ENCODE peak calls at places on chromosomes 11 and 22, in nine cellular contexts. One of them, this sample, is unnamed.

GRCh38 chr11:60925685-60926267 is 1.5 kb downstream of the TMEM132A start:
- DNase-seq in naive thymus-derived CD4-positive, alpha-beta T cell: no peak
- DNase-seq in fibroblast of lung: no peak
- DNase-seq in psoas muscle: no peak
- DNase-seq in effector memory CD4-positive, alpha-beta T cell: no peak
- DNase-seq in Peyer's patch: peak; percentile 44
- DNase-seq in RWPE2: no peak
- DNase-seq in tibial artery: no peak
- DNase-seq in CD8-positive, alpha-beta memory T cell: no peak
- DNase-seq in this sample: no peak

GRCh38 chr11:73213196-73214143 is 4.6 kb upstream of the P2RY2 start:
- DNase-seq in naive thymus-derived CD4-positive, alpha-beta T cell: no peak
- DNase-seq in fibroblast of lung: no peak
- DNase-seq in psoas muscle: no peak
- DNase-seq in effector memory CD4-positive, alpha-beta T cell: no peak
- DNase-seq in Peyer's patch: peak; percentile 40
- DNase-seq in RWPE2: peak; percentile 41
- DNase-seq in tibial artery: peak; percentile 60
- DNase-seq in CD8-positive, alpha-beta memory T cell: no peak
- DNase-seq in this sample: peak; percentile 20

GRCh38 chr11:118318112-118319030 is 13.8 kb downstream of the CD3E start:
- DNase-seq in naive thymus-derived CD4-positive, alpha-beta T cell: no peak
- DNase-seq in fibroblast of lung: no peak
- DNase-seq in psoas muscle: no peak
- DNase-seq in effector memory CD4-positive, alpha-beta T cell: no peak
- DNase-seq in Peyer's patch: no peak
- DNase-seq in RWPE2: no peak
- DNase-seq in tibial artery: no peak
- DNase-seq in CD8-positive, alpha-beta memory T cell: no peak
- DNase-seq in this sample: no peak

GRCh38 chr11:94934362-94934761 is 39.0 kb downstream of the CWC15 start:
- DNase-seq in naive thymus-derived CD4-positive, alpha-beta T cell: no peak
- DNase-seq in fibroblast of lung: peak; percentile 54
- DNase-seq in psoas muscle: no peak
- DNase-seq in effector memory CD4-positive, alpha-beta T cell: no peak
- DNase-seq in Peyer's patch: no peak
- DNase-seq in RWPE2: no peak
- DNase-seq in tibial artery: no peak
- DNase-seq in CD8-positive, alpha-beta memory T cell: no peak
- DNase-seq in this sample: no peak

GRCh38 chr11:62543680-62544444 is 2.7 kb downstream of the AHNAK start:
- DNase-seq in naive thymus-derived CD4-positive, alpha-beta T cell: no peak
- DNase-seq in fibroblast of lung: no peak
- DNase-seq in psoas muscle: peak; percentile 24
- DNase-seq in effector memory CD4-positive, alpha-beta T cell: no peak
- DNase-seq in Peyer's patch: no peak
- DNase-seq in RWPE2: no peak
- DNase-seq in tibial artery: peak; percentile 69
- DNase-seq in CD8-positive, alpha-beta memory T cell: no peak
- DNase-seq in this sample: no peak

GRCh38 chr11:111718436-111719325 is 47.5 kb downstream of the PPP2R1B start:
- DNase-seq in naive thymus-derived CD4-positive, alpha-beta T cell: no peak
- DNase-seq in fibroblast of lung: peak; percentile 80
- DNase-seq in psoas muscle: no peak
- DNase-seq in effector memory CD4-positive, alpha-beta T cell: no peak
- DNase-seq in Peyer's patch: no peak
- DNase-seq in RWPE2: no peak
- DNase-seq in tibial artery: no peak
- DNase-seq in CD8-positive, alpha-beta memory T cell: no peak
- DNase-seq in this sample: no peak

GRCh38 chr11:45113807-45114206 is 32.6 kb upstream of the PRDM11 start:
- DNase-seq in naive thymus-derived CD4-positive, alpha-beta T cell: no peak
- DNase-seq in fibroblast of lung: no peak
- DNase-seq in psoas muscle: no peak
- DNase-seq in effector memory CD4-positive, alpha-beta T cell: no peak
- DNase-seq in Peyer's patch: no peak
- DNase-seq in RWPE2: no peak
- DNase-seq in tibial artery: no peak
- DNase-seq in CD8-positive, alpha-beta memory T cell: no peak
- DNase-seq in this sample: no peak

GRCh38 chr11:554824-555499 is 5.6 kb downstream of the LMNTD2 start:
- DNase-seq in naive thymus-derived CD4-positive, alpha-beta T cell: peak; percentile 65
- DNase-seq in fibroblast of lung: peak; percentile 23
- DNase-seq in psoas muscle: peak; percentile 64
- DNase-seq in effector memory CD4-positive, alpha-beta T cell: peak; percentile 63
- DNase-seq in Peyer's patch: peak; percentile 84
- DNase-seq in RWPE2: no peak
- DNase-seq in tibial artery: no peak
- DNase-seq in CD8-positive, alpha-beta memory T cell: peak; percentile 70
- DNase-seq in this sample: no peak

GRCh38 chr11:74371269-74372039 is 26.8 kb downstream of the PGM2L1 start:
- DNase-seq in naive thymus-derived CD4-positive, alpha-beta T cell: no peak
- DNase-seq in fibroblast of lung: peak; percentile 38
- DNase-seq in psoas muscle: no peak
- DNase-seq in effector memory CD4-positive, alpha-beta T cell: no peak
- DNase-seq in Peyer's patch: no peak
- DNase-seq in RWPE2: no peak
- DNase-seq in tibial artery: no peak
- DNase-seq in CD8-positive, alpha-beta memory T cell: no peak
- DNase-seq in this sample: no peak

GRCh38 chr11:128291835-128292234 is 295.5 kb downstream of the ETS1 start:
- DNase-seq in naive thymus-derived CD4-positive, alpha-beta T cell: no peak
- DNase-seq in fibroblast of lung: no peak
- DNase-seq in psoas muscle: no peak
- DNase-seq in effector memory CD4-positive, alpha-beta T cell: peak; percentile 43
- DNase-seq in Peyer's patch: no peak
- DNase-seq in RWPE2: no peak
- DNase-seq in tibial artery: no peak
- DNase-seq in CD8-positive, alpha-beta memory T cell: no peak
- DNase-seq in this sample: no peak

GRCh38 chr11:44158384-44158783 is 62.9 kb downstream of the EXT2 start:
- DNase-seq in naive thymus-derived CD4-positive, alpha-beta T cell: no peak
- DNase-seq in fibroblast of lung: no peak
- DNase-seq in psoas muscle: no peak
- DNase-seq in effector memory CD4-positive, alpha-beta T cell: no peak
- DNase-seq in Peyer's patch: no peak
- DNase-seq in RWPE2: no peak
- DNase-seq in tibial artery: no peak
- DNase-seq in CD8-positive, alpha-beta memory T cell: no peak
- DNase-seq in this sample: no peak

GRCh38 chr22:40051322-40051721 is 56.6 kb downstream of the FAM83F start:
- DNase-seq in naive thymus-derived CD4-positive, alpha-beta T cell: no peak
- DNase-seq in fibroblast of lung: no peak
- DNase-seq in psoas muscle: no peak
- DNase-seq in effector memory CD4-positive, alpha-beta T cell: no peak
- DNase-seq in Peyer's patch: no peak
- DNase-seq in RWPE2: no peak
- DNase-seq in tibial artery: no peak
- DNase-seq in CD8-positive, alpha-beta memory T cell: no peak
- DNase-seq in this sample: no peak

GRCh38 chr11:132851247-132851646 is 681.1 kb downstream of the OPCML start:
- DNase-seq in naive thymus-derived CD4-positive, alpha-beta T cell: no peak
- DNase-seq in fibroblast of lung: no peak
- DNase-seq in psoas muscle: no peak
- DNase-seq in effector memory CD4-positive, alpha-beta T cell: no peak
- DNase-seq in Peyer's patch: no peak
- DNase-seq in RWPE2: no peak
- DNase-seq in tibial artery: no peak
- DNase-seq in CD8-positive, alpha-beta memory T cell: no peak
- DNase-seq in this sample: no peak

GRCh38 chr22:37633693-37634504 is 5.6 kb upstream of the SH3BP1 start:
- DNase-seq in naive thymus-derived CD4-positive, alpha-beta T cell: peak; percentile 42
- DNase-seq in fibroblast of lung: peak; percentile 92
- DNase-seq in psoas muscle: peak; percentile 90
- DNase-seq in effector memory CD4-positive, alpha-beta T cell: no peak
- DNase-seq in Peyer's patch: peak; percentile 72
- DNase-seq in RWPE2: no peak
- DNase-seq in tibial artery: peak; percentile 93
- DNase-seq in CD8-positive, alpha-beta memory T cell: peak; percentile 47
- DNase-seq in this sample: peak; percentile 75

GRCh38 chr11:65204646-65205601 is 23.2 kb downstream of the CAPN1 start:
- DNase-seq in naive thymus-derived CD4-positive, alpha-beta T cell: peak; percentile 52
- DNase-seq in fibroblast of lung: peak; percentile 25
- DNase-seq in psoas muscle: no peak
- DNase-seq in effector memory CD4-positive, alpha-beta T cell: peak; percentile 13
- DNase-seq in Peyer's patch: no peak
- DNase-seq in RWPE2: no peak
- DNase-seq in tibial artery: peak; percentile 56
- DNase-seq in CD8-positive, alpha-beta memory T cell: peak; percentile 35
- DNase-seq in this sample: no peak

GRCh38 chr11:23406131-23406819 is 546.0 kb upstream of the CCDC179 start:
- DNase-seq in naive thymus-derived CD4-positive, alpha-beta T cell: no peak
- DNase-seq in fibroblast of lung: no peak
- DNase-seq in psoas muscle: no peak
- DNase-seq in effector memory CD4-positive, alpha-beta T cell: no peak
- DNase-seq in Peyer's patch: no peak
- DNase-seq in RWPE2: no peak
- DNase-seq in tibial artery: no peak
- DNase-seq in CD8-positive, alpha-beta memory T cell: no peak
- DNase-seq in this sample: peak; percentile 47

GRCh38 chr11:63761173-63761572 is 7.4 kb downstream of the ZFTA start:
- DNase-seq in naive thymus-derived CD4-positive, alpha-beta T cell: no peak
- DNase-seq in fibroblast of lung: no peak
- DNase-seq in psoas muscle: no peak
- DNase-seq in effector memory CD4-positive, alpha-beta T cell: no peak
- DNase-seq in Peyer's patch: no peak
- DNase-seq in RWPE2: no peak
- DNase-seq in tibial artery: no peak
- DNase-seq in CD8-positive, alpha-beta memory T cell: no peak
- DNase-seq in this sample: no peak

GRCh38 chr11:63762662-63763505 is 5.7 kb downstream of the ZFTA start:
- DNase-seq in naive thymus-derived CD4-positive, alpha-beta T cell: no peak
- DNase-seq in fibroblast of lung: peak; percentile 73
- DNase-seq in psoas muscle: peak; percentile 52
- DNase-seq in effector memory CD4-positive, alpha-beta T cell: no peak
- DNase-seq in Peyer's patch: peak; percentile 64
- DNase-seq in RWPE2: no peak
- DNase-seq in tibial artery: peak; percentile 75
- DNase-seq in CD8-positive, alpha-beta memory T cell: no peak
- DNase-seq in this sample: peak; percentile 61

GRCh38 chr11:63761870-63762661 is 6.5 kb downstream of the ZFTA start:
- DNase-seq in naive thymus-derived CD4-positive, alpha-beta T cell: no peak
- DNase-seq in fibroblast of lung: peak; percentile 13
- DNase-seq in psoas muscle: peak; percentile 28
- DNase-seq in effector memory CD4-positive, alpha-beta T cell: no peak
- DNase-seq in Peyer's patch: no peak
- DNase-seq in RWPE2: no peak
- DNase-seq in tibial artery: no peak
- DNase-seq in CD8-positive, alpha-beta memory T cell: no peak
- DNase-seq in this sample: no peak

GRCh38 chr11:63763506-63764200 is 4.9 kb downstream of the ZFTA start:
- DNase-seq in naive thymus-derived CD4-positive, alpha-beta T cell: no peak
- DNase-seq in fibroblast of lung: peak; percentile 18
- DNase-seq in psoas muscle: peak; percentile 61
- DNase-seq in effector memory CD4-positive, alpha-beta T cell: no peak
- DNase-seq in Peyer's patch: no peak
- DNase-seq in RWPE2: peak; percentile 64
- DNase-seq in tibial artery: peak; percentile 70
- DNase-seq in CD8-positive, alpha-beta memory T cell: no peak
- DNase-seq in this sample: peak; percentile 87

GRCh38 chr11:63760487-63761079 is 8.0 kb downstream of the ZFTA start:
- DNase-seq in naive thymus-derived CD4-positive, alpha-beta T cell: no peak
- DNase-seq in fibroblast of lung: no peak
- DNase-seq in psoas muscle: no peak
- DNase-seq in effector memory CD4-positive, alpha-beta T cell: no peak
- DNase-seq in Peyer's patch: no peak
- DNase-seq in RWPE2: no peak
- DNase-seq in tibial artery: no peak
- DNase-seq in CD8-positive, alpha-beta memory T cell: no peak
- DNase-seq in this sample: no peak
- H3K4me3 ChIP-seq in naive thymus-derived CD4-positive, alpha-beta T cell: no peak overlapping the region
- H3K4me3 ChIP-seq in fibroblast of lung: no peak overlapping the region
- H3K4me3 ChIP-seq in psoas muscle: no peak overlapping the region
- H3K4me3 ChIP-seq in effector memory CD4-positive, alpha-beta T cell: no peak overlapping the region
- H3K4me3 ChIP-seq in Peyer's patch: no peak overlapping the region
- H3K4me3 ChIP-seq in RWPE2: no peak overlapping the region
- H3K4me3 ChIP-seq in tibial artery: no peak overlapping the region
- H3K4me3 ChIP-seq in CD8-positive, alpha-beta memory T cell: no peak overlapping the region
- H3K4me3 ChIP-seq in this sample: no peak overlapping the region

DNA sequence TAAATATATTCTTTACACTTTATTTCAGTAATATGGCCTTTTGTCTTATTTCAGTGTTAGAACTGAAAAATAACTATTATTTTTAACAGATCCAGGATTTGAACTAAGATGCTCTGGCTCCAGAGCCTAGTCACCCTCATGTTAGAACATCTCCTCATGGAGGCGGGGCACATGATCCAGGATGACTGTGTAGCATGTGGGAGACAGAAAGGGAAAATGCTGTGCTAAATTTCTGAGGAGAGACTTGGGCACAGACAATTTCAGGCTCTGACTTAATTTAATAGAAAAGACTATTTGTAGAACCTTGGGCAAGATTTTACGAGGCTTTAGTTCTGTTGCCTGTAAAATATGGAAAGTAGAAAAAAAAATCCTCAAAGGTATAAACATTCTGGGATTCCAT is 24.1 kb downstream of the CTSC start:
- DNase-seq in naive thymus-derived CD4-positive, alpha-beta T cell: no peak
- DNase-seq in fibroblast of lung: no peak
- DNase-seq in psoas muscle: no peak
- DNase-seq in effector memory CD4-positive, alpha-beta T cell: no peak
- DNase-seq in Peyer's patch: no peak
- DNase-seq in RWPE2: no peak
- DNase-seq in tibial artery: no peak
- DNase-seq in CD8-positive, alpha-beta memory T cell: no peak
- DNase-seq in this sample: no peak
- H3K4me1 ChIP-seq in naive thymus-derived CD4-positive, alpha-beta T cell: no peaks in the 10 kb centered on the region
- H3K4me1 ChIP-seq in fibroblast of lung: peaks cover 2% of the 10 kb centered on the region
- H3K4me1 ChIP-seq in psoas muscle: no peaks in the 10 kb centered on the region
- H3K4me1 ChIP-seq in effector memory CD4-positive, alpha-beta T cell: no peaks in the 10 kb centered on the region
- H3K4me1 ChIP-seq in Peyer's patch: no peaks in the 10 kb centered on the region
- H3K4me1 ChIP-seq in RWPE2: peaks cover 23% of the 10 kb centered on the region
- H3K4me1 ChIP-seq in tibial artery: peaks cover 43% of the 10 kb centered on the region
- H3K4me1 ChIP-seq in CD8-positive, alpha-beta memory T cell: no peaks in the 10 kb centered on the region
- H3K4me1 ChIP-seq in this sample: peaks cover 18% of the 10 kb centered on the region

GRCh38 chr11:47109882-47110281 is 66.8 kb downstream of the ARFGAP2 start:
- DNase-seq in naive thymus-derived CD4-positive, alpha-beta T cell: no peak
- DNase-seq in fibroblast of lung: no peak
- DNase-seq in psoas muscle: no peak
- DNase-seq in effector memory CD4-positive, alpha-beta T cell: no peak
- DNase-seq in Peyer's patch: no peak
- DNase-seq in RWPE2: no peak
- DNase-seq in tibial artery: no peak
- DNase-seq in CD8-positive, alpha-beta memory T cell: no peak
- DNase-seq in this sample: no peak
- H3K4me3 ChIP-seq in naive thymus-derived CD4-positive, alpha-beta T cell: no peak overlapping the region
- H3K4me3 ChIP-seq in fibroblast of lung: no peak overlapping the region
- H3K4me3 ChIP-seq in psoas muscle: no peak overlapping the region
- H3K4me3 ChIP-seq in effector memory CD4-positive, alpha-beta T cell: no peak overlapping the region
- H3K4me3 ChIP-seq in Peyer's patch: no peak overlapping the region
- H3K4me3 ChIP-seq in RWPE2: no peak overlapping the region
- H3K4me3 ChIP-seq in tibial artery: no peak overlapping the region
- H3K4me3 ChIP-seq in CD8-positive, alpha-beta memory T cell: no peak overlapping the region
- H3K4me3 ChIP-seq in this sample: no peak overlapping the region

DNA sequence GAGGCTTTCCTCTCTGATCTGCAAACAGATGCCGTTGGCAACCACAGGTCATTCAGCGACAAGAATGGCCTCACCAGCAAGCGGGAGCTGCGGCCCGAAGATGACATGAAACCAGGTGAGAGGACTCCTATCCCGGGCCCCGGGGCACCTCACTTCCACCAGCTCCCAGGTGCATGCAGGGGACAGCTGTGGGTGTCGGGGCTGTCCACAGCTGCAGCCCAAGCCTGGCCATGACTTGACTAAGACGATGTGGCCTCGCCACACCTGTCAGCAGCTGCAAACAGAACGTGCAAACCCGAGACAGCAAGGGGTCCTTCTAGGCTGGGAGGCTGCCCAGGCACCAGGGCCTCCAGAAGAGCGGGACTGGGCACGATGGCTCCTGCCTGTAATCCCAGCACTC is 3.6 kb downstream of the GAL start:
- DNase-seq in naive thymus-derived CD4-positive, alpha-beta T cell: no peak
- DNase-seq in fibroblast of lung: no peak
- DNase-seq in psoas muscle: no peak
- DNase-seq in effector memory CD4-positive, alpha-beta T cell: no peak
- DNase-seq in Peyer's patch: no peak
- DNase-seq in RWPE2: no peak
- DNase-seq in tibial artery: no peak
- DNase-seq in CD8-positive, alpha-beta memory T cell: no peak
- DNase-seq in this sample: no peak
- H3K4me1 ChIP-seq in naive thymus-derived CD4-positive, alpha-beta T cell: peaks cover 20% of the 10 kb centered on the region
- H3K4me1 ChIP-seq in fibroblast of lung: no peaks in the 10 kb centered on the region
- H3K4me1 ChIP-seq in psoas muscle: peaks cover 5% of the 10 kb centered on the region
- H3K4me1 ChIP-seq in effector memory CD4-positive, alpha-beta T cell: peaks cover 22% of the 10 kb centered on the region
- H3K4me1 ChIP-seq in Peyer's patch: peaks cover 9% of the 10 kb centered on the region
- H3K4me1 ChIP-seq in RWPE2: no peaks in the 10 kb centered on the region
- H3K4me1 ChIP-seq in tibial artery: peaks cover 13% of the 10 kb centered on the region
- H3K4me1 ChIP-seq in CD8-positive, alpha-beta memory T cell: peaks cover 18% of the 10 kb centered on the region
- H3K4me1 ChIP-seq in this sample: no peaks in the 10 kb centered on the region